ENCODE peak calls at places on chromosomes 11 and 22, in eight cellular contexts. N is HFFc6, E is BJ, Y is mesothelial cell of epicardium, I is GM13977, R is breast epithelium, O is GM23338, S is AG04450. H is an unnamed sample.
A peak's percentile ranks its signal among the peaks of the same experiment; 100 is the strongest.

GRCh38 chr22:26045855-26046254 is 123.4 kb upstream of the SEZ6L start:
- DNase-seq in N (no peak), E (no peak), Y (no peak), I (no peak), R (no peak), O (no peak), S (no peak), H (no peak)

GRCh38 chr22:44326549-44326881 is 13.8 kb upstream of the SHISAL1 start:
- DNase-seq in N (no peak), E (no peak), Y (no peak), I (no peak), R (no peak), O (no peak), S (no peak), H (no peak)

GRCh38 chr11:70694371-70694770 is 296.0 kb downstream of the CTTN start:
- DNase-seq in N (no peak), E (no peak), Y (no peak), I (no peak), R (no peak), O (no peak), S (no peak), H (no peak)

GRCh38 chr11:72395993-72396392 is 38.3 kb downstream of the CLPB start:
- DNase-seq in N (no peak), E (no peak), Y (no peak), I (no peak), R (no peak), O (no peak), S (no peak), H (no peak)

GRCh38 chr22:24037851-24038765 is 27.0 kb downstream of the CABIN1 start:
- DNase-seq in N (no peak), E (no peak), Y (no peak), I (no peak), R (no peak), O (no peak), S (no peak), H (no peak)

GRCh38 chr11:116857316-116857715 is 19.9 kb upstream of the APOA1 start:
- DNase-seq in N (no peak), E (no peak), Y (no peak), I (no peak), R (no peak), O (no peak), S (no peak), H (no peak)

GRCh38 chr11:134119094-134119493 is 50.2 kb downstream of the JAM3 start:
- DNase-seq in N (peak; percentile 77), E (no peak), Y (no peak), I (no peak), R (no peak), O (no peak), S (peak; percentile 67), H (no peak)

GRCh38 chr22:25572708-25573161 is 8.3 kb downstream of the GRK3 start:
- DNase-seq in N (no peak), E (no peak), Y (no peak), I (peak; percentile 57), R (no peak), O (no peak), S (no peak), H (no peak)

GRCh38 chr11:118047749-118048148 is 29.1 kb upstream of the TMPRSS4 start:
- DNase-seq in N (no peak), E (no peak), Y (no peak), I (no peak), R (no peak), O (no peak), S (no peak), H (no peak)

GRCh38 chr11:47177229-47177845 is 658 bp upstream of the ARFGAP2 start:
- DNase-seq in N (peak; percentile 82), E (no peak), Y (peak; percentile 67), I (peak; percentile 89), R (peak; percentile 63), O (peak; percentile 79), S (peak; percentile 45), H (peak; percentile 62)

GRCh38 chr11:83007909-83008580 is 63.7 kb downstream of the RAB30 start:
- DNase-seq in N (no peak), E (no peak), Y (no peak), I (no peak), R (no peak), O (peak; percentile 24), S (no peak), H (no peak)

GRCh38 chr11:76512851-76513653 is 68.2 kb downstream of the EMSY start:
- DNase-seq in N (peak; percentile 15), E (no peak), Y (no peak), I (no peak), R (no peak), O (peak; percentile 31), S (peak; percentile 18), H (peak; percentile 30)

GRCh38 chr22:23219787-23220484 is 39.6 kb downstream of the BCR start:
- DNase-seq in N (peak; percentile 46), E (no peak), Y (no peak), I (peak; percentile 56), R (no peak), O (no peak), S (no peak), H (no peak)

GRCh38 chr11:131099013-131099412 is 182.7 kb upstream of the SNX19 start:
- DNase-seq in N (peak; percentile 79), E (peak; percentile 35), Y (no peak), I (no peak), R (no peak), O (no peak), S (no peak), H (no peak)

GRCh38 chr22:35749808-35750207 is 32.1 kb downstream of the APOL5 start:
- DNase-seq in N (no peak), E (peak; percentile 46), Y (no peak), I (peak; percentile 36), R (no peak), O (no peak), S (no peak), H (peak; percentile 87)

GRCh38 chr22:35752833-35753189 is 35.1 kb downstream of the APOL5 start:
- DNase-seq in N (no peak), E (no peak), Y (no peak), I (no peak), R (no peak), O (no peak), S (no peak), H (no peak)

GRCh38 chr22:35754761-35755160 is 37.1 kb downstream of the APOL5 start:
- DNase-seq in N (no peak), E (no peak), Y (no peak), I (no peak), R (no peak), O (no peak), S (no peak), H (no peak)

GRCh38 chr22:35756722-35757121 is 39.0 kb downstream of the APOL5 start:
- DNase-seq in N (no peak), E (no peak), Y (no peak), I (no peak), R (no peak), O (no peak), S (no peak), H (no peak)

DNA sequence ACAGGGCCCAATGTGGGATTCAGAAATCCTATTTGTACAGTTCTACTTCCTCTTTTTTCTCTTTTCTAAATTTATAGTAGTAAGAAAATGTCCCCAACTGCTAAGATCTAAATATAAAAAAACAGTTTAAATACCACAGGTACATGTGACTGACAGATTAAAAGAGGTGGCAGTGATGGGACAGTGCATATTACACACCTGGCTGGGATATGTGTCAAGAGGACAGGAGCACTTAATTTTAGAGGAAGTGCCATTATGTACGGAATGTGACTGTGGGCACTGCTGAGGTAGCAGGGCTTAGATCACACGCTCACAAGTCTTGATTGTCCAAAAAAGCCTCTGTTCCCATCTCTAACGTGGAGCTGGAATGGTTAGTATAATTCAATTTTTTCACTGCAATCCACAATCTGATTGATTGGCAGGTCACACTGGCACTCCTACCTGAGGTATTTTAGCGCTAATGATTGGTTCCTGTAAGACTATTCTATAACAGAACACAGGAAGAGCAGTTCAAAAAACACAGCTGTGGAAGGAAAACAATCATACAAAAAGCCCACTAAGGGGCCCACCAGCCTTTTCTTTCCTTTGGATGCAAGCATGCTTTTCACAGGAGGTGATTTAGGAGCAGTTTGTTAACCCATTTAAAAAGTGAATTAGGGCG is 34.6 kb downstream of the APOL5 start:
- DNase-seq in N (no peak), E (no peak), Y (no peak), I (no peak), R (no peak), O (peak; percentile 30), S (no peak), H (no peak)
- TF ChIP-seq CTCF in N (no peak), E (no peak), Y (no peak), I (no peak), R (no peak), O (no peak), S (no peak), H (no peak)

GRCh38 chr22:19503869-19504268 is 20.3 kb downstream of the CLDN5 start:
- DNase-seq in N (no peak), E (no peak), Y (no peak), I (no peak), R (no peak), O (peak; percentile 65), S (no peak), H (no peak)
- TF ChIP-seq CTCF in N (peak; percentile 20), E (no peak), Y (no peak), I (no peak), R (no peak), O (peak; percentile 40), S (no peak), H (no peak)

DNA sequence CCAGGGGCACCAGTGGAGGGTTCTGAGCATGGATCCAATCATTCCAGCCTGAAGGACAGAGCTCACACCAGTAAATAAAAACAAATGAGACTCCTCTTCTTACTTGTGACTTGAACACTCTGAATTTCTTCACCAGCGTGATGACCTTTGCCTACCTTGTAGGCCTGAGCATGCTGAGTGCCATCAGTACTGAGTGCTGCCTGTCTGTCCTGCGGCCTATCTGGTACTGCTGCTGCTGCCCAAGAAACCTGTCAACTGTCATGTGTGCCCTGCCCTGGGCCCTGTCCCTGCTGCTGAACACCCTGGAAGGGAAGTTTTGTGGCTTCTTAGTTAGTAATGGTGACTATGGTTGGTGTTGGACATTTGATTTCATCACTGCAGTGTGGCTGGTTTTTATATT is 23.9 kb downstream of the MRGPRX4 start:
- DNase-seq in N (no peak), E (no peak), Y (no peak), I (no peak), R (no peak), O (no peak), S (no peak), H (no peak)
- TF ChIP-seq CTCF in N (no peak), E (no peak), Y (no peak), I (no peak), R (no peak), O (no peak), S (no peak), H (no peak)

DNA sequence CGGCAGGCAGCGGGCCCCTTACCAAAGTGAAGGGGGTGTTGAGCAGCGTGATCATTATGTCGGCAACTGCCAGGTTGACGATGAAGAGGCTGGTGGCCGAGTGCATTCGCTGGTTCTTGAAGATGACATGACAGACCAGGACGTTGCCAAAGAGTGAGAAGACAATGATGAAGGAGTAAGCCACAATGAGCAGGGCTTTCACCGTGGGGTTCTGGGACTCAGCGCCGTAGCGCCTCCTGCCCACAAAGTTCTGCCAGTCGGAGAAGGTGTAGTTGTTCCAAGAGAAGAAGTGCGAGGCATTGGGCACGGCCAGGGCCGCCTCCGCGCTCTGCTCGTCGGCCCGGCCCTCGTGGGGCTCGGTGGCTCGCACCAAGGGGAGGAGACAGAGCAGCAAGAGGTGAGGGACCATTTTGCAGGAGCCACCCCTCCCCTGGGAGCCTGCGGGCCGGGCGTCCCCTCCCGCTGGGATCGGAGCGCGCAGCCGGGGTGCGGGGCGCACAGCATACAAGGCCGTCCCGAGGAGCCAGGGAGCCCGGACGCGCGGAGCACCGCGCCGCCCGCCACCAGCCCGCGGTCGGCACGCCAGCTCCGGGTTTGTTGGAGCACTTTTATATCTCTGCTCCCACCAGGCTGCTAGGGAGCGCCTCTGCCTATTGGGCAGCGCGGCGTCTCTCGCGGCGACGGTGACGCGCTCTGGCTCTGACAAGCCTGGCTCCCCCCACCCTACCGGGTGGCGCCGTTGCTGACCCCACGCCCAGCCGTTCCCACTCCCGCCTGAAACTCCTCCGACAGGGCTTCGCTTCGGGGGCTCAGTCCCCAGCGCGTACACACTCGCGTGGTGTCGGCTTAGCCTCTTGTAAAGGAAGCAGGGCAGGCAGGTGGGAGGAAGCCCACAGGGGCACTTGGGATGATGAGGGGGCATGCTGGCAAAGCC is at the start of gene GPR83:
- DNase-seq in N (no peak), E (no peak), Y (peak; percentile 53), I (peak; percentile 44), R (no peak), O (peak; percentile 75), S (no peak), H (no peak)
- TF ChIP-seq CTCF in N (no peak), E (no peak), Y (no peak), I (no peak), R (no peak), O (no peak), S (no peak), H (no peak)

H was measured in AG09319.